ENCODE peak calls at places on chromosomes 4 and X, in nine cellular contexts. T is body of pancreas, I is HCT116, O is heart left ventricle, A is breast epithelium, B is endothelial cell of umbilical vein, X is IMR-90, V is A549, K is sigmoid colon. W is an unnamed sample.

GRCh38 chr4:1602621-1603412 is 81.3 kb downstream of the FAM53A start:
- DNase-seq in K (peak), O (peak), A (no peak), X (no peak), V (no peak), T (no peak), B (no peak), I (no peak), W (no peak)

GRCh38 chr4:14022428-14022827 is 394.9 kb upstream of the BOD1L1 start:
- DNase-seq in B (no peak), O (no peak), T (no peak), V (peak), I (no peak), X (peak), K (no peak), A (no peak), W (no peak)

GRCh38 chr4:78379040-78379439 is 172.5 kb upstream of the ANXA3 start:
- DNase-seq in X (no peak), I (no peak), A (no peak), O (no peak), B (no peak), V (no peak), T (no peak), K (no peak), W (no peak)

GRCh38 chr4:65416875-65417274 is 253.4 kb downstream of the EPHA5 start:
- DNase-seq in A (no peak), I (no peak), X (no peak), K (no peak), B (peak), T (peak), V (peak), O (peak), W (peak)

GRCh38 chr4:2007804-2008670 is 737 bp downstream of the NELFA start:
- DNase-seq in I (no peak), K (no peak), A (no peak), X (peak), T (no peak), B (peak), V (no peak), O (no peak), W (no peak)

GRCh38 chrX:66030505-66031317 is 9.2 kb downstream of the VSIG4 start:
- DNase-seq in O (no peak), I (peak), A (no peak), X (peak), T (peak), B (peak), V (peak), K (no peak), W (no peak)

GRCh38 chr4:89410687-89411086 is 103.1 kb upstream of the GPRIN3 start:
- DNase-seq in B (no peak), O (no peak), A (no peak), K (no peak), I (no peak), V (no peak), T (no peak), X (peak), W (no peak)

GRCh38 chr4:89681219-89681618 is 155.7 kb downstream of the SNCA start:
- DNase-seq in V (no peak), X (no peak), B (no peak), T (no peak), A (no peak), K (no peak), I (peak), O (no peak), W (no peak)

GRCh38 chrX:74931214-74931613 is 6.0 kb upstream of the NEXMIF start:
- DNase-seq in B (no peak), K (no peak), X (no peak), A (no peak), O (no peak), T (no peak), I (no peak), V (no peak), W (no peak)

GRCh38 chr4:125314676-125315570 is at the start of gene FAT4:
- DNase-seq in B (peak), K (peak), I (peak), V (peak), A (peak), O (peak), X (peak), T (peak), W (peak)
- TF ChIP-seq POLR2A in B (peak), K (peak), I (no peak), V (peak), A (peak), O (peak), X (no peak), T (peak), W (peak)

GRCh38 chr4:163492951-163493504 is 1.5 kb upstream of the TMA16 start:
- DNase-seq in T (no peak), I (peak), K (no peak), V (peak), O (no peak), A (no peak), B (peak), X (no peak), W (no peak)

GRCh38 chr4:163489929-163490328 is 4.6 kb upstream of the TMA16 start:
- DNase-seq in X (no peak), O (no peak), V (no peak), B (no peak), A (no peak), I (no peak), K (no peak), T (no peak), W (no peak)

GRCh38 chr4:163493643-163494359 is 689 bp upstream of the TMA16 start:
- DNase-seq in B (peak), A (no peak), K (no peak), T (no peak), X (no peak), V (peak), I (no peak), O (no peak), W (no peak)

GRCh38 chr4:163495900-163496299 is 1.4 kb downstream of the TMA16 start:
- DNase-seq in I (no peak), V (no peak), O (no peak), X (no peak), K (no peak), A (no peak), B (peak), T (no peak), W (no peak)

GRCh38 chr4:163494360-163495241 is at the start of gene TMA16:
- DNase-seq in V (peak), T (peak), O (peak), K (peak), I (peak), A (peak), X (peak), B (peak), W (peak)
- TF ChIP-seq POLR2A in V (peak), T (peak), O (peak), K (peak), I (peak), A (no peak), X (peak), B (peak), W (peak)

GRCh38 chr4:3392319-3392718 is 49.4 kb upstream of the HGFAC start:
- DNase-seq in K (peak), B (no peak), V (no peak), I (no peak), O (no peak), A (no peak), T (no peak), X (no peak), W (no peak)

GRCh38 chr4:3389879-3390840 is 51.6 kb upstream of the HGFAC start:
- DNase-seq in I (no peak), T (no peak), O (peak), A (no peak), B (no peak), K (peak), X (no peak), V (no peak), W (no peak)

GRCh38 chr4:3393171-3393570 is 48.6 kb upstream of the HGFAC start:
- DNase-seq in T (no peak), O (peak), X (no peak), B (no peak), I (no peak), A (no peak), V (no peak), K (peak), W (no peak)

GRCh38 chr4:3389186-3389878 is 52.4 kb upstream of the HGFAC start:
- DNase-seq in O (peak), K (peak), X (no peak), A (no peak), B (no peak), T (no peak), I (no peak), V (no peak), W (no peak)

DNA sequence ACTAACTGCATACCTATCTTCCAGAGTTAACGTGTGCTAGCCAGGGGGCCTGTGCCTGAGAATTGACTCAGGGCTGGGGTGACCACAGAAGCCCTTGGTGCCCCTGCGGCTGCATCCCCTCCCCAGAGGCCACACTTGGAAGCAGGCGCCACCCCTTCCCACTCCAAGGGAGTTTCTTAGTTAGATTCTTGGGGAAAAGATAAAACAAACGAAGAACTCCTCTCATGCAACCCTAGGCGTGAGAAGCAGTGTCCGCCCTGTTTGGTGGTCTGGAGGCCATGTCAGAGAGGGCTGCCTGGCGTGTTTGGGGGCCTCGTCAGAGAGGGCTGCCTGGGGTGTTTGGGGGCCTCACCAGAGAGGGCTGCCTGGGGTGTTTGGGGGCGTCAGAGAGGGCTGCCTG is 50.3 kb upstream of the HGFAC start:
- DNase-seq in T (no peak), I (no peak), X (no peak), A (no peak), V (no peak), O (no peak), B (no peak), K (peak), W (no peak)
- TF ChIP-seq POLR2A in T (no peak), I (no peak), X (no peak), A (no peak), V (no peak), O (no peak), B (no peak), K (no peak), W (no peak)

GRCh38 chr4:19983072-19983471 is 268.6 kb upstream of the SLIT2 start:
- DNase-seq in T (no peak), I (no peak), K (no peak), A (no peak), V (no peak), X (peak), O (no peak), B (peak), W (no peak)

GRCh38 chr4:19982556-19982955 is 269.1 kb upstream of the SLIT2 start:
- DNase-seq in O (no peak), K (no peak), I (no peak), V (no peak), T (no peak), A (no peak), X (peak), B (peak), W (no peak)

GRCh38 chr4:19992694-19993093 is 259.0 kb upstream of the SLIT2 start:
- DNase-seq in K (no peak), T (no peak), O (no peak), A (no peak), I (no peak), V (no peak), X (no peak), B (no peak), W (no peak)

GRCh38 chr4:19993222-19993621 is 258.5 kb upstream of the SLIT2 start:
- DNase-seq in K (no peak), B (no peak), O (no peak), T (no peak), A (no peak), V (no peak), I (no peak), X (no peak), W (no peak)

DNA sequence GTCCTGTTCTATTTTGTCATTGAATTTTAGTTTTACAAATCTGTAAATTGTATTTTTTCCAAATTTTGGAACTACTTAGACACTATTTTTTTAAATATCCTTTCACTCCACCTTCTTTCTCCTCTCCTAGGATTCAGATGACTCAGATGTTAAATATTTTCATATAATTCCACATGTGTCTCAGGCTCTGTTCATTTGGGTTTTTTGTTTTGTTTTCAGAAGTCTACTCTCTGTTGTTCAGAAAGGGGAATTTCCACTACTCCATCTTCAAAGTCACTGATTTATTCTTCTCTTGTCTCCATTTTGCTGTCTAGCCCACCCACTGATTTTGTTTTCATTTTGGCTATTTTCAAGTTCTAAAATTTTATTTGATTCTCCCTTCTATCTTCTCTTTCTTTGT is 264.0 kb upstream of the SLIT2 start:
- DNase-seq in O (no peak), B (peak), V (no peak), I (no peak), A (no peak), K (no peak), T (no peak), X (peak), W (no peak)
- TF ChIP-seq POLR2A in O (no peak), B (no peak), V (no peak), I (no peak), A (no peak), K (no peak), T (no peak), X (no peak), W (no peak)

GRCh38 chr4:3041192-3042142 is 32.9 kb downstream of the HTT-AS start:
- DNase-seq in X (peak), T (peak), K (peak), I (no peak), V (no peak), O (peak), B (peak), A (peak), W (no peak)
- TF ChIP-seq POLR2A in X (no peak), T (no peak), K (no peak), I (no peak), V (no peak), O (no peak), B (no peak), A (no peak), W (no peak)

GRCh38 chr4:140342620-140343019 is 30.8 kb upstream of the SCOC start:
- DNase-seq in I (no peak), O (no peak), B (no peak), X (no peak), V (no peak), T (peak), K (no peak), A (no peak), W (no peak)
- TF ChIP-seq POLR2A in I (no peak), O (no peak), B (no peak), X (no peak), V (no peak), T (no peak), K (no peak), A (no peak), W (no peak)

GRCh38 chr4:112649055-112649408 is 12.1 kb downstream of the LARP7 start:
- DNase-seq in V (no peak), X (no peak), B (no peak), K (no peak), O (no peak), T (no peak), I (no peak), A (no peak), W (no peak)

GRCh38 chr4:112650332-112650731 is 13.4 kb downstream of the LARP7 start:
- DNase-seq in K (no peak), X (no peak), A (no peak), O (no peak), I (no peak), T (no peak), V (no peak), B (no peak), W (no peak)

GRCh38 chr4:112655270-112655669 is 18.3 kb downstream of the LARP7 start:
- DNase-seq in X (no peak), T (no peak), B (no peak), K (no peak), A (no peak), V (no peak), I (no peak), O (no peak), W (no peak)

GRCh38 chr4:112651641-112652040 is 14.7 kb downstream of the LARP7 start:
- DNase-seq in B (no peak), I (no peak), A (no peak), V (no peak), T (no peak), O (no peak), X (no peak), K (no peak), W (no peak)

GRCh38 chr4:112652216-112652615 is 15.3 kb downstream of the LARP7 start:
- DNase-seq in B (no peak), X (no peak), O (no peak), K (no peak), I (no peak), V (no peak), A (no peak), T (no peak), W (no peak)
- TF ChIP-seq POLR2A in B (no peak), X (no peak), O (no peak), K (no peak), I (no peak), V (no peak), A (no peak), T (no peak), W (no peak)

W was measured in H54.